ENCODE peak calls at places on chromosomes 16 and 17, in eight cellular contexts. V is stomach; R is small intestine; G is ovary; P is GM12878; T is CD4-positive, alpha-beta memory T cell; A is upper lobe of right lung; F is heart right ventricle. E is an unnamed sample.

GRCh38 chr17:64183815-64184397 is 54.0 kb upstream of the ERN1 start:
- DNase-seq in V (no peak), R (no peak), P (no peak), G (no peak), F (no peak), A (no peak), T (no peak), E (no peak)

GRCh38 chr17:62653002-62653830 is 25.7 kb downstream of the MRC2 start:
- DNase-seq in F (peak; percentile 70), A (peak; percentile 90), T (peak; percentile 33), V (peak; percentile 63), G (peak; percentile 77), R (peak; percentile 7), P (peak; percentile 64), E (no peak)

GRCh38 chr17:49498037-49498615 is 3.0 kb downstream of the NGFR start:
- DNase-seq in V (no peak), G (no peak), T (no peak), P (no peak), A (no peak), F (no peak), R (no peak), E (no peak)

GRCh38 chr17:66675273-66675990 is 159.5 kb upstream of the CACNG5 start:
- DNase-seq in V (no peak), T (no peak), G (no peak), R (no peak), P (no peak), F (no peak), A (no peak), E (no peak)

GRCh38 chr16:89036776-89037175 is 56.9 kb upstream of the ACSF3 start:
- DNase-seq in P (no peak), F (no peak), A (no peak), V (no peak), G (no peak), R (no peak), T (no peak), E (peak; percentile 47)

GRCh38 chr17:59838196-59838911 is 54.4 kb downstream of the TUBD1 start:
- DNase-seq in V (no peak), F (no peak), R (peak; percentile 50), G (no peak), T (peak; percentile 58), P (no peak), A (no peak), E (no peak)

GRCh38 chr17:56119191-56119590 is 34.1 kb upstream of the ANKFN1 start:
- DNase-seq in V (no peak), F (no peak), P (no peak), R (no peak), G (no peak), T (no peak), A (no peak), E (no peak)

GRCh38 chr16:65278874-65279273 is 157.0 kb upstream of the CDH11 start:
- DNase-seq in V (no peak), F (no peak), A (no peak), G (no peak), P (no peak), T (no peak), R (no peak), E (no peak)

GRCh38 chr17:78812849-78813248 is 27.8 kb downstream of the USP36 start:
- DNase-seq in A (no peak), R (no peak), T (no peak), G (no peak), P (no peak), V (no peak), F (peak; percentile 37), E (no peak)

GRCh38 chr17:79207957-79208356 is 133.3 kb downstream of the ENGASE start:
- DNase-seq in F (no peak), T (no peak), P (no peak), G (no peak), V (no peak), A (no peak), R (no peak), E (no peak)

GRCh38 chr16:68283840-68284595 is 19.7 kb downstream of the SLC7A6 start:
- DNase-seq in T (no peak), A (no peak), P (no peak), G (no peak), R (no peak), V (no peak), F (no peak), E (no peak)

GRCh38 chr17:62109924-62110323 is 44.8 kb upstream of the MED13 start:
- DNase-seq in G (no peak), F (no peak), A (no peak), T (no peak), P (no peak), V (no peak), R (no peak), E (no peak)

GRCh38 chr16:17526956-17527355 is 56.2 kb upstream of the XYLT1 start:
- DNase-seq in T (no peak), G (no peak), A (no peak), F (no peak), P (no peak), V (no peak), R (no peak), E (no peak)

GRCh38 chr17:44599298-44600175 is 42.3 kb downstream of the FZD2 start:
- DNase-seq in V (peak; percentile 43), A (no peak), T (no peak), G (peak; percentile 94), R (no peak), P (no peak), F (peak; percentile 42), E (no peak)

GRCh38 chr17:57629470-57629869 is 115.6 kb downstream of the CCDC182 start:
- DNase-seq in R (no peak), F (no peak), G (no peak), V (no peak), A (peak; percentile 62), P (peak; percentile 37), T (no peak), E (no peak)

GRCh38 chr17:59476413-59476812 is 89.0 kb upstream of the DHX40 start:
- DNase-seq in V (no peak), P (no peak), F (no peak), T (no peak), R (no peak), G (no peak), A (no peak), E (no peak)

GRCh38 chr17:50604470-50604869 is 30.2 kb upstream of the ABCC3 start:
- DNase-seq in A (no peak), F (peak; percentile 80), G (peak; percentile 96), T (no peak), R (no peak), V (peak; percentile 37), P (no peak), E (no peak)

GRCh38 chr17:41785876-41786226 is 660 bp downstream of the JUP start:
- DNase-seq in P (no peak), V (peak; percentile 84), G (peak; percentile 57), A (peak; percentile 86), R (peak; percentile 91), F (no peak), T (no peak), E (peak; percentile 93)

GRCh38 chr17:70297397-70297796 is 128.1 kb downstream of the KCNJ2 start:
- DNase-seq in F (no peak), R (no peak), T (no peak), P (no peak), A (no peak), V (no peak), G (no peak), E (no peak)

GRCh38 chr16:72821551-72821950 is 226.4 kb downstream of the ZFHX3 start:
- DNase-seq in P (no peak), T (no peak), V (no peak), A (no peak), G (no peak), F (no peak), R (no peak), E (no peak)

GRCh38 chr16:23624092-23624491 is 17.0 kb downstream of the PALB2 start:
- DNase-seq in P (no peak), T (no peak), R (no peak), V (no peak), F (no peak), G (no peak), A (no peak), E (no peak)

GRCh38 chr17:51853857-51854256 is 304.7 kb downstream of the CA10 start:
- DNase-seq in R (peak; percentile 53), F (no peak), T (no peak), V (no peak), A (no peak), P (no peak), G (no peak), E (no peak)

GRCh38 chr16:27400751-27401620 is 988 bp upstream of the IL21R start:
- DNase-seq in V (no peak), G (no peak), F (no peak), P (no peak), A (no peak), R (no peak), T (no peak), E (no peak)

GRCh38 chr17:60435244-60436170 is 13.2 kb downstream of the CHCT1 start:
- DNase-seq in V (peak; percentile 69), R (peak; percentile 72), T (peak; percentile 66), F (peak; percentile 85), A (no peak), P (peak; percentile 31), G (peak; percentile 73), E (no peak)

GRCh38 chr17:50268632-50269287 is 5.5 kb upstream of the TMEM92 start:
- DNase-seq in T (no peak), A (peak; percentile 16), P (no peak), R (no peak), V (peak; percentile 10), F (no peak), G (no peak), E (peak; percentile 24)

GRCh38 chr16:19809121-19809635 is 75.5 kb downstream of the GPRC5B start:
- DNase-seq in A (no peak), P (no peak), F (no peak), V (peak; percentile 56), G (no peak), T (no peak), R (peak; percentile 72), E (no peak)
- H3K4me1 ChIP-seq in A (peaks cover 24% of the 10 kb centered on the region), P (peaks cover 4% of the 10 kb centered on the region), F (peaks cover 42% of the 10 kb centered on the region), V (peaks cover 14% of the 10 kb centered on the region), G (peaks cover 10% of the 10 kb centered on the region), T (peaks cover 13% of the 10 kb centered on the region), R (peaks cover 3% of the 10 kb centered on the region), E (peaks cover 17% of the 10 kb centered on the region)

GRCh38 chr16:31397101-31397660 is 4.0 kb downstream of the ITGAD start:
- DNase-seq in F (no peak), T (no peak), A (no peak), R (no peak), G (no peak), P (no peak), V (no peak), E (no peak)
- H3K4me1 ChIP-seq in F (no peaks in the 10 kb centered on the region), T (no peaks in the 10 kb centered on the region), A (no peaks in the 10 kb centered on the region), R (no peaks in the 10 kb centered on the region), G (no peaks in the 10 kb centered on the region), P (peaks cover 4% of the 10 kb centered on the region), V (no peaks in the 10 kb centered on the region), E (no peaks in the 10 kb centered on the region)

GRCh38 chr17:77125432-77125901 is 15.3 kb upstream of the SEC14L1 start:
- DNase-seq in R (no peak), F (no peak), A (no peak), V (no peak), T (no peak), G (no peak), P (no peak), E (peak; percentile 94)
- H3K4me1 ChIP-seq in R (peaks cover 2% of the 10 kb centered on the region), F (peaks cover 95% of the 10 kb centered on the region), A (peaks cover 37% of the 10 kb centered on the region), V (peaks cover 71% of the 10 kb centered on the region), T (peaks cover 16% of the 10 kb centered on the region), G (peaks cover 22% of the 10 kb centered on the region), P (peaks cover 5% of the 10 kb centered on the region), E (peaks cover 45% of the 10 kb centered on the region)

DNA sequence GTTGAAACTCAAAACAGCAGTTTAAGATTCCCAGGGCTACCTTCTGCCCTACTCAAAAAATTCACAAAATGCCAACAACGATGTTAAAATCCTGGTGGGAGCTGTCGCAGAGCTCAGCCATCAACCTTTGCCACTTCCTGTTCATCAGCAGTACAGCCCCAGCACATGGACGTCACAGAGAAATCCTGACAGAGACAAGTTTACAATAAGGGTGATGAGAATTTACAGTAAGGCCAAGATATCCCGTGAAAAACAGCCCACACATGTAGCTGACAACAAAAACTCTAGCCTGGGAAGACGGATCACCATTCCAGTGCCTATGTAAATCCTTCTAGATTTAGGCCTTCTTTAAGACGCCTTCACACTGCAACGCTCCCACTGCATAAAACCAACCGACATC is 18.8 kb downstream of the USP22 start:
- DNase-seq in T (no peak), F (no peak), V (no peak), A (no peak), G (no peak), P (no peak), R (no peak), E (no peak)
- H3K4me1 ChIP-seq in T (peaks cover 31% of the 10 kb centered on the region), F (peaks cover 63% of the 10 kb centered on the region), V (peaks cover 10% of the 10 kb centered on the region), A (peaks cover 12% of the 10 kb centered on the region), G (peaks cover 9% of the 10 kb centered on the region), P (no peaks in the 10 kb centered on the region), R (no peaks in the 10 kb centered on the region), E (peaks cover 2% of the 10 kb centered on the region)

E was measured in RWPE2.